ENCODE peak calls at places on chromosomes 6 and 20, in nine cellular contexts. Q, V, L, I, E, D, T, H and Z are unnamed samples.

GRCh38 chr20:48416002-48416401 is 411.8 kb downstream of the PREX1 start:
- DNase-seq in D (no peak), H (no peak), Q (no peak), I (no peak), T (no peak), E (peak; percentile 2), L (no peak), V (no peak), Z (no peak)

GRCh38 chr6:167550936-167551633 is 226.2 kb downstream of the TTLL2 start:
- DNase-seq in D (no peak), I (no peak), V (peak; percentile 89), L (no peak), H (peak; percentile 59), E (no peak), Q (peak; percentile 91), T (no peak), Z (no peak)

GRCh38 chr6:42369568-42369967 is 82.2 kb downstream of the TRERF1 start:
- DNase-seq in V (no peak), H (peak; percentile 56), D (no peak), T (no peak), Q (no peak), L (no peak), I (no peak), E (peak; percentile 6), Z (no peak)

GRCh38 chr6:166365221-166365620 is 17.5 kb downstream of the MPC1 start:
- DNase-seq in V (no peak), Q (peak; percentile 39), T (no peak), I (peak; percentile 74), L (no peak), E (no peak), H (no peak), D (no peak), Z (peak; percentile 92)

GRCh38 chr20:17834804-17835203 is 133.8 kb downstream of the SNX5 start:
- DNase-seq in D (no peak), V (no peak), Q (no peak), I (no peak), E (no peak), T (no peak), H (no peak), L (no peak), Z (no peak)

GRCh38 chr6:167549187-167549586 is 224.3 kb downstream of the TTLL2 start:
- DNase-seq in E (no peak), I (no peak), H (no peak), Q (no peak), L (no peak), T (no peak), V (peak; percentile 89), D (no peak), Z (no peak)

GRCh38 chr20:61445741-61446140 is 193.7 kb downstream of the CDH4 start:
- DNase-seq in T (no peak), L (no peak), E (no peak), H (no peak), I (no peak), Q (no peak), D (no peak), V (no peak), Z (no peak)

GRCh38 chr6:41519748-41520699 is 26.2 kb upstream of the FOXP4 start:
- DNase-seq in E (no peak), H (peak; percentile 68), T (no peak), L (no peak), Q (no peak), V (no peak), I (no peak), D (no peak), Z (no peak)

GRCh38 chr6:129705212-129705611 is 4.8 kb downstream of the ARHGAP18 start:
- DNase-seq in Q (no peak), T (no peak), D (no peak), V (no peak), E (no peak), L (no peak), H (no peak), I (no peak), Z (no peak)

GRCh38 chr6:111663692-111664564 is 58.2 kb upstream of the TRAF3IP2 start:
- DNase-seq in L (no peak), T (no peak), V (peak; percentile 52), I (peak; percentile 38), H (no peak), D (peak; percentile 72), Q (peak; percentile 60), E (no peak), Z (peak; percentile 46)

GRCh38 chr6:82348130-82348529 is 15.5 kb upstream of the TPBG start:
- DNase-seq in L (no peak), H (no peak), V (no peak), T (no peak), Q (no peak), E (no peak), D (no peak), I (no peak), Z (peak; percentile 57)

GRCh38 chr20:32281711-32282110 is 4.3 kb downstream of the KIF3B start:
- DNase-seq in E (no peak), H (no peak), V (no peak), D (no peak), T (no peak), I (no peak), Q (no peak), L (no peak), Z (no peak)
- H3K4me1 ChIP-seq in E (peaks cover 17% of the 10 kb centered on the region), H (peaks cover 13% of the 10 kb centered on the region), V (peaks cover 31% of the 10 kb centered on the region), D (no peaks in the 10 kb centered on the region), T (peaks cover 21% of the 10 kb centered on the region), I (peaks cover 3% of the 10 kb centered on the region), Q (peaks cover 40% of the 10 kb centered on the region), L (peaks cover 54% of the 10 kb centered on the region), Z (peaks cover 40% of the 10 kb centered on the region)

GRCh38 chr6:52389626-52390360 is 27.8 kb downstream of the PAQR8 start:
- DNase-seq in V (no peak), H (peak; percentile 86), D (no peak), T (no peak), E (peak; percentile 72), I (peak; percentile 50), L (peak; percentile 66), Q (peak; percentile 43), Z (no peak)

GRCh38 chr6:52392944-52393343 is 27.2 kb upstream of the EFHC1 start:
- DNase-seq in D (no peak), T (no peak), I (peak; percentile 82), H (no peak), Q (no peak), E (peak; percentile 57), L (no peak), V (no peak), Z (no peak)

GRCh38 chr6:52390361-52390727 is 28.4 kb downstream of the PAQR8 start:
- DNase-seq in H (peak; percentile 40), I (peak; percentile 73), D (no peak), L (peak; percentile 83), Q (no peak), V (no peak), T (no peak), E (peak; percentile 73), Z (no peak)

GRCh38 chr6:52393780-52394179 is 26.4 kb upstream of the EFHC1 start:
- DNase-seq in L (no peak), D (no peak), E (no peak), I (no peak), Q (no peak), T (no peak), H (no peak), V (no peak), Z (no peak)

GRCh38 chr6:52391599-52391998 is 28.5 kb upstream of the EFHC1 start:
- DNase-seq in I (no peak), Q (no peak), V (no peak), T (no peak), E (no peak), L (no peak), H (no peak), D (no peak), Z (no peak)
- H3K4me1 ChIP-seq in I (peaks cover 5% of the 10 kb centered on the region), Q (peaks cover 13% of the 10 kb centered on the region), V (peaks cover 4% of the 10 kb centered on the region), T (peaks cover 15% of the 10 kb centered on the region), E (peaks cover 14% of the 10 kb centered on the region), L (peaks cover 90% of the 10 kb centered on the region), H (peaks cover 7% of the 10 kb centered on the region), D (no peaks in the 10 kb centered on the region), Z (peaks cover 4% of the 10 kb centered on the region)

GRCh38 chr20:50526403-50526989 is 16.3 kb downstream of the PTPN1 start:
- DNase-seq in L (no peak), D (no peak), T (no peak), I (peak; percentile 33), H (no peak), Q (no peak), E (no peak), V (no peak), Z (no peak)

GRCh38 chr20:50528804-50529351 is 18.7 kb downstream of the PTPN1 start:
- DNase-seq in V (no peak), I (peak; percentile 39), T (no peak), Q (no peak), D (no peak), H (no peak), L (no peak), E (no peak), Z (no peak)

GRCh38 chr20:50527068-50527605 is 17.0 kb downstream of the PTPN1 start:
- DNase-seq in L (no peak), V (no peak), T (no peak), I (peak; percentile 31), Q (no peak), D (no peak), E (no peak), H (no peak), Z (no peak)

GRCh38 chr20:50532231-50532630 is 22.0 kb downstream of the PTPN1 start:
- DNase-seq in Q (no peak), D (no peak), H (no peak), I (no peak), V (no peak), L (no peak), T (no peak), E (no peak), Z (no peak)

GRCh38 chr20:50528129-50528528 is 17.9 kb downstream of the PTPN1 start:
- DNase-seq in Q (no peak), H (no peak), L (no peak), T (no peak), D (no peak), E (no peak), V (no peak), I (no peak), Z (no peak)
- H3K4me1 ChIP-seq in Q (peaks cover 48% of the 10 kb centered on the region), H (peaks cover 18% of the 10 kb centered on the region), L (peaks cover 96% of the 10 kb centered on the region), T (no peaks in the 10 kb centered on the region), D (peaks cover 6% of the 10 kb centered on the region), E (peaks cover 8% of the 10 kb centered on the region), V (peaks cover 29% of the 10 kb centered on the region), I (peaks cover 41% of the 10 kb centered on the region), Z (no peaks in the 10 kb centered on the region)

GRCh38 chr20:58993332-58994248 is 12.5 kb downstream of the NELFCD start:
- DNase-seq in L (no peak), T (no peak), H (no peak), V (no peak), Q (peak; percentile 17), I (no peak), D (no peak), E (no peak), Z (no peak)

GRCh38 chr20:58996226-58996611 is 10.8 kb downstream of the CTSZ start:
- DNase-seq in V (no peak), Q (peak; percentile 18), D (no peak), T (no peak), E (no peak), L (no peak), H (no peak), I (no peak), Z (no peak)

GRCh38 chr20:58994390-58995159 is 12.5 kb downstream of the CTSZ start:
- DNase-seq in I (no peak), Q (peak; percentile 21), L (no peak), D (no peak), T (no peak), V (no peak), E (no peak), H (no peak), Z (no peak)

GRCh38 chr20:58997141-58997770 is 9.8 kb downstream of the CTSZ start:
- DNase-seq in V (no peak), I (no peak), L (no peak), H (no peak), D (no peak), Q (peak; percentile 7), T (no peak), E (no peak), Z (no peak)

GRCh38 chr20:58995461-58996225 is 11.4 kb downstream of the CTSZ start:
- DNase-seq in T (no peak), H (no peak), Q (peak; percentile 19), E (peak; percentile 5), L (no peak), V (no peak), I (no peak), D (no peak), Z (no peak)
- H3K4me1 ChIP-seq in T (peaks cover 20% of the 10 kb centered on the region), H (no peaks in the 10 kb centered on the region), Q (no peaks in the 10 kb centered on the region), E (no peaks in the 10 kb centered on the region), L (no peaks in the 10 kb centered on the region), V (no peaks in the 10 kb centered on the region), I (peaks cover 6% of the 10 kb centered on the region), D (no peaks in the 10 kb centered on the region), Z (no peaks in the 10 kb centered on the region)